ENCODE peak calls at places on chromosome 14, in eight cellular contexts. One of them, this sample, is unnamed.

GRCh38 chr14:50417853-50418252 is 21.2 kb upstream of the CDKL1 start:
- DNase-seq in right lobe of liver: no peak
- DNase-seq in ovary: no peak
- DNase-seq in uterus: no peak
- DNase-seq in gastrocnemius medialis: no peak
- DNase-seq in GM12878: no peak
- DNase-seq in stomach: no peak
- DNase-seq in left lung: no peak
- DNase-seq in this sample: no peak

GRCh38 chr14:92718659-92719058 is 29.8 kb downstream of the LGMN start:
- DNase-seq in right lobe of liver: no peak
- DNase-seq in ovary: no peak
- DNase-seq in uterus: no peak
- DNase-seq in gastrocnemius medialis: no peak
- DNase-seq in GM12878: no peak
- DNase-seq in stomach: no peak
- DNase-seq in left lung: no peak
- DNase-seq in this sample: no peak

GRCh38 chr14:76924363-76925151 is 98.3 kb downstream of the LRRC74A start:
- DNase-seq in right lobe of liver: no peak
- DNase-seq in ovary: no peak
- DNase-seq in uterus: no peak
- DNase-seq in gastrocnemius medialis: no peak
- DNase-seq in GM12878: no peak
- DNase-seq in stomach: no peak
- DNase-seq in left lung: no peak
- DNase-seq in this sample: no peak

GRCh38 chr14:97584528-97584927 is 787.3 kb downstream of the VRK1 start:
- DNase-seq in right lobe of liver: no peak
- DNase-seq in ovary: no peak
- DNase-seq in uterus: no peak
- DNase-seq in gastrocnemius medialis: no peak
- DNase-seq in GM12878: no peak
- DNase-seq in stomach: no peak
- DNase-seq in left lung: no peak
- DNase-seq in this sample: no peak

GRCh38 chr14:51654549-51654879 is 2.8 kb downstream of the FRMD6 start:
- DNase-seq in right lobe of liver: no peak
- DNase-seq in ovary: no peak
- DNase-seq in uterus: no peak
- DNase-seq in gastrocnemius medialis: no peak
- DNase-seq in GM12878: no peak
- DNase-seq in stomach: no peak
- DNase-seq in left lung: no peak
- DNase-seq in this sample: no peak

GRCh38 chr14:79831198-79831890 is 380.0 kb downstream of the DIO2 start:
- DNase-seq in right lobe of liver: no peak
- DNase-seq in ovary: no peak
- DNase-seq in uterus: no peak
- DNase-seq in gastrocnemius medialis: no peak
- DNase-seq in GM12878: no peak
- DNase-seq in stomach: no peak
- DNase-seq in left lung: no peak
- DNase-seq in this sample: no peak

GRCh38 chr14:97264516-97265230 is 467.5 kb downstream of the VRK1 start:
- DNase-seq in right lobe of liver: no peak
- DNase-seq in ovary: no peak
- DNase-seq in uterus: no peak
- DNase-seq in gastrocnemius medialis: no peak
- DNase-seq in GM12878: no peak
- DNase-seq in stomach: no peak
- DNase-seq in left lung: no peak
- DNase-seq in this sample: no peak

GRCh38 chr14:76958975-76959710 is 69.4 kb downstream of the IRF2BPL start:
- DNase-seq in right lobe of liver: no peak
- DNase-seq in ovary: no peak
- DNase-seq in uterus: no peak
- DNase-seq in gastrocnemius medialis: no peak
- DNase-seq in GM12878: peak; percentile 79
- DNase-seq in stomach: no peak
- DNase-seq in left lung: no peak
- DNase-seq in this sample: peak; percentile 46

GRCh38 chr14:55052259-55052930 is 948 bp downstream of the MAPK1IP1L start:
- DNase-seq in right lobe of liver: no peak
- DNase-seq in ovary: no peak
- DNase-seq in uterus: no peak
- DNase-seq in gastrocnemius medialis: no peak
- DNase-seq in GM12878: no peak
- DNase-seq in stomach: no peak
- DNase-seq in left lung: no peak
- DNase-seq in this sample: no peak

GRCh38 chr14:85300119-85300518 is 229.8 kb upstream of the FLRT2 start:
- DNase-seq in right lobe of liver: no peak
- DNase-seq in ovary: no peak
- DNase-seq in uterus: no peak
- DNase-seq in gastrocnemius medialis: no peak
- DNase-seq in GM12878: no peak
- DNase-seq in stomach: no peak
- DNase-seq in left lung: no peak
- DNase-seq in this sample: no peak

GRCh38 chr14:96624661-96625435 is 122.7 kb downstream of the PAPOLA start:
- DNase-seq in right lobe of liver: no peak
- DNase-seq in ovary: no peak
- DNase-seq in uterus: no peak
- DNase-seq in gastrocnemius medialis: no peak
- DNase-seq in GM12878: no peak
- DNase-seq in stomach: no peak
- DNase-seq in left lung: no peak
- DNase-seq in this sample: no peak

GRCh38 chr14:41668346-41668745 is 61.7 kb downstream of the LRFN5 start:
- DNase-seq in right lobe of liver: no peak
- DNase-seq in ovary: no peak
- DNase-seq in uterus: no peak
- DNase-seq in gastrocnemius medialis: no peak
- DNase-seq in GM12878: no peak
- DNase-seq in stomach: no peak
- DNase-seq in left lung: no peak
- DNase-seq in this sample: no peak

GRCh38 chr14:101230851-101231550 is 327.5 kb upstream of the RTL1 start:
- DNase-seq in right lobe of liver: no peak
- DNase-seq in ovary: no peak
- DNase-seq in uterus: no peak
- DNase-seq in gastrocnemius medialis: no peak
- DNase-seq in GM12878: no peak
- DNase-seq in stomach: no peak
- DNase-seq in left lung: no peak
- DNase-seq in this sample: no peak

GRCh38 chr14:73754911-73755360 is 40.8 kb upstream of the PNMA1 start:
- DNase-seq in right lobe of liver: no peak
- DNase-seq in ovary: peak; percentile 84
- DNase-seq in uterus: peak; percentile 74
- DNase-seq in gastrocnemius medialis: peak; percentile 61
- DNase-seq in GM12878: no peak
- DNase-seq in stomach: peak; percentile 71
- DNase-seq in left lung: no peak
- DNase-seq in this sample: peak; percentile 62

GRCh38 chr14:89067293-89067972 is 243.0 kb downstream of the TTC8 start:
- DNase-seq in right lobe of liver: no peak
- DNase-seq in ovary: no peak
- DNase-seq in uterus: no peak
- DNase-seq in gastrocnemius medialis: no peak
- DNase-seq in GM12878: no peak
- DNase-seq in stomach: no peak
- DNase-seq in left lung: no peak
- DNase-seq in this sample: no peak

GRCh38 chr14:85535916-85536834 is 6.2 kb downstream of the FLRT2 start:
- DNase-seq in right lobe of liver: no peak
- DNase-seq in ovary: no peak
- DNase-seq in uterus: no peak
- DNase-seq in gastrocnemius medialis: no peak
- DNase-seq in GM12878: no peak
- DNase-seq in stomach: no peak
- DNase-seq in left lung: no peak
- DNase-seq in this sample: no peak

GRCh38 chr14:69046468-69046867 is 67.4 kb upstream of the ACTN1 start:
- DNase-seq in right lobe of liver: peak; percentile 39
- DNase-seq in ovary: peak; percentile 40
- DNase-seq in uterus: peak; percentile 69
- DNase-seq in gastrocnemius medialis: no peak
- DNase-seq in GM12878: no peak
- DNase-seq in stomach: peak; percentile 54
- DNase-seq in left lung: no peak
- DNase-seq in this sample: no peak

DNA sequence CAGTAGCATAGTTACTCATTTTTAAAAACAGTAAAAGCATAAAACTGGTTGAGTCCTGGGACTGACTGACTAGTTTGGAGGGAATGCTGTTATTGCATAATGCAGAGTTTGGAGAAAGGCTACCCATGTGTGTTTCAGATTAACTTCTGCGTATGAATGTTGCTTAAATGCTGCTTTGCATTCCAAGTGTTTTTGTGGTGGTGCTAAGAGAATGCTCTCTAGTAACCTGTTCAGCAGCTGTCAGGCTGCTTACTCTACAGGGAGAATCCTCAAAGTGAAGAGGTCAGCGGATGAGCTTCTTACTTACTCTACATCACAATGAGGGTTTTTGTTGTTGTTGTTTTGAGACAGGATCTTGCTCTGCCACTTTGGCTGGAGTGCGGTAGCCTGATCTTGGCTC is 4.3 kb downstream of the DLST start:
- DNase-seq in right lobe of liver: no peak
- DNase-seq in ovary: no peak
- DNase-seq in uterus: no peak
- DNase-seq in gastrocnemius medialis: peak; percentile 33
- DNase-seq in GM12878: no peak
- DNase-seq in stomach: no peak
- DNase-seq in left lung: no peak
- DNase-seq in this sample: no peak
- H3K4me1 ChIP-seq in right lobe of liver: peaks cover 48% of the 10 kb centered on the region
- H3K4me1 ChIP-seq in ovary: peaks cover 12% of the 10 kb centered on the region
- H3K4me1 ChIP-seq in uterus: peaks cover 9% of the 10 kb centered on the region
- H3K4me1 ChIP-seq in gastrocnemius medialis: peaks cover 66% of the 10 kb centered on the region
- H3K4me1 ChIP-seq in GM12878: peaks cover 6% of the 10 kb centered on the region
- H3K4me1 ChIP-seq in stomach: peaks cover 70% of the 10 kb centered on the region
- H3K4me1 ChIP-seq in left lung: peaks cover 31% of the 10 kb centered on the region
- H3K4me1 ChIP-seq in this sample: peaks cover 11% of the 10 kb centered on the region

DNA sequence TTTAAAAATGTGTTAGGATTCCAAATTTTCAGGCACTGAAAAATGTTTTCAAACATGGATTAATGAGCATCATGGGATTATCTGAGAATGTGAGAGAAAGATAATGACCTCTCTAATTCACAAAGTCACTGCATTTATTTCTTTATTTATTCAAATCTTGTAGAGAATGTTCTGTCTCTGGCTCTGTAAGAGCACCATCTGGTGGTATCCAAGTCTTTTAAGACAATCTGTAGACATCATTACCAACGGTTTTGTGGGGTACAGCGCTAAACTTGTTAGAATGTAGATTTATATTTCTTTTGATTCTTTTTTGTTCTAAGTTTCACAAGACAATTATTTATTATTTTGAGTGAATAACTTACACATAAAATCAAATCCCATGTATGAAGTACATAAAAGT is 956.0 kb upstream of the NOVA1 start:
- DNase-seq in right lobe of liver: no peak
- DNase-seq in ovary: no peak
- DNase-seq in uterus: no peak
- DNase-seq in gastrocnemius medialis: no peak
- DNase-seq in GM12878: no peak
- DNase-seq in stomach: no peak
- DNase-seq in left lung: no peak
- DNase-seq in this sample: no peak
- TF ChIP-seq CTCF in right lobe of liver: no peak
- TF ChIP-seq CTCF in ovary: no peak
- TF ChIP-seq CTCF in uterus: no peak
- TF ChIP-seq CTCF in gastrocnemius medialis: no peak
- TF ChIP-seq CTCF in GM12878: no peak
- TF ChIP-seq CTCF in stomach: no peak
- TF ChIP-seq CTCF in left lung: no peak
- TF ChIP-seq CTCF in this sample: no peak

DNA sequence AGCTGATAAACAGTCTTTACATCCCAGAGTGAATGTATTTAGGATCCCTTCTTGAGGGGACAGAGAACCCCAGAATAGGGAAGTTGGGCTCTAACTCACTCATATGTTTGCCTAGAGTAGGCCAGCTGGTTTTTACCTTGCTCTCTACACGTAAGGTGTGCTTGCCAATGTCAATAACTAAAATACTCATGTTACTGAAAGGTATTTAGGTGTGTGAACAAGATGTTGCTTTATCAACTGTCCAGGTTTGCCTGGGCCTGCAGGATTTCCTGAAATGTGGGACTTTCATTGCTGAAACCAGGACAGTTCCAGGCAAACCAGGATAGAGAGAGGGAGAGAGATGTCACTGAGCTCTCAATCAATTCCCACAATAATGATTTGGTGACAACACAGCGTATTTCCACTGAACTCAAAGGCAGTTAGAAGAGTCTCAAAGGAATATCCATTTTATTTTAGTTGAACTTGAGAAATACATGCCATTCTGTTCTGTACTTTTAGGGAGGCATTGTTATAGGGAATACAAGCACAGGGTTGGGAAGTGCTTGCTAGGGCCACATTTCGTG is 171.7 kb downstream of the NRXN3 start:
- DNase-seq in right lobe of liver: no peak
- DNase-seq in ovary: no peak
- DNase-seq in uterus: no peak
- DNase-seq in gastrocnemius medialis: no peak
- DNase-seq in GM12878: no peak
- DNase-seq in stomach: no peak
- DNase-seq in left lung: no peak
- DNase-seq in this sample: peak; percentile 67
- H3K4me1 ChIP-seq in right lobe of liver: no peaks in the 10 kb centered on the region
- H3K4me1 ChIP-seq in ovary: no peaks in the 10 kb centered on the region
- H3K4me1 ChIP-seq in uterus: no peaks in the 10 kb centered on the region
- H3K4me1 ChIP-seq in gastrocnemius medialis: no peaks in the 10 kb centered on the region
- H3K4me1 ChIP-seq in GM12878: no peaks in the 10 kb centered on the region
- H3K4me1 ChIP-seq in stomach: no peaks in the 10 kb centered on the region
- H3K4me1 ChIP-seq in left lung: no peaks in the 10 kb centered on the region
- H3K4me1 ChIP-seq in this sample: no peaks in the 10 kb centered on the region

GRCh38 chr14:94691658-94692029 is 78.3 kb downstream of the GSC start:
- DNase-seq in right lobe of liver: no peak
- DNase-seq in ovary: no peak
- DNase-seq in uterus: no peak
- DNase-seq in gastrocnemius medialis: no peak
- DNase-seq in GM12878: no peak
- DNase-seq in stomach: no peak
- DNase-seq in left lung: no peak
- DNase-seq in this sample: no peak

GRCh38 chr14:94695231-94695630 is 74.7 kb downstream of the GSC start:
- DNase-seq in right lobe of liver: no peak
- DNase-seq in ovary: no peak
- DNase-seq in uterus: no peak
- DNase-seq in gastrocnemius medialis: no peak
- DNase-seq in GM12878: no peak
- DNase-seq in stomach: no peak
- DNase-seq in left lung: no peak
- DNase-seq in this sample: no peak

GRCh38 chr14:94697773-94698556 is 71.9 kb downstream of the GSC start:
- DNase-seq in right lobe of liver: no peak
- DNase-seq in ovary: no peak
- DNase-seq in uterus: no peak
- DNase-seq in gastrocnemius medialis: no peak
- DNase-seq in GM12878: no peak
- DNase-seq in stomach: no peak
- DNase-seq in left lung: no peak
- DNase-seq in this sample: no peak

GRCh38 chr14:94699831-94700230 is 70.1 kb downstream of the GSC start:
- DNase-seq in right lobe of liver: no peak
- DNase-seq in ovary: no peak
- DNase-seq in uterus: no peak
- DNase-seq in gastrocnemius medialis: no peak
- DNase-seq in GM12878: no peak
- DNase-seq in stomach: no peak
- DNase-seq in left lung: no peak
- DNase-seq in this sample: no peak

GRCh38 chr14:94696518-94696917 is 73.4 kb downstream of the GSC start:
- DNase-seq in right lobe of liver: no peak
- DNase-seq in ovary: no peak
- DNase-seq in uterus: no peak
- DNase-seq in gastrocnemius medialis: no peak
- DNase-seq in GM12878: no peak
- DNase-seq in stomach: no peak
- DNase-seq in left lung: no peak
- DNase-seq in this sample: no peak
- TF ChIP-seq CTCF in right lobe of liver: no peak
- TF ChIP-seq CTCF in ovary: no peak
- TF ChIP-seq CTCF in uterus: no peak
- TF ChIP-seq CTCF in gastrocnemius medialis: no peak
- TF ChIP-seq CTCF in GM12878: no peak
- TF ChIP-seq CTCF in stomach: no peak
- TF ChIP-seq CTCF in left lung: no peak
- TF ChIP-seq CTCF in this sample: no peak